ENCODE peak calls at places on chromosomes 7 and 10, in nine cellular contexts. G is heart right ventricle; V is left kidney; Q is CMK; R is stimulated activated CD4-positive, alpha-beta T cell treated with anti-CD3 and anti-CD28 coated beads, TNF-alpha, amount 100 ng/mL, for 24 hours; W is choroid plexus epithelial cell; D is HTR-8/SVneo; H is pons; X is lower lobe of right lung. A is an unnamed sample.

GRCh38 chr7:727104-727805 is at the start of gene PRKAR1B:
- DNase-seq in G (no peak), V (peak), Q (no peak), R (peak), W (peak), D (no peak), H (no peak), X (peak), A (no peak)

GRCh38 chr10:4867520-4868356 is 41.7 kb downstream of the AKR1E2 start:
- DNase-seq in G (no peak), V (no peak), Q (peak), R (no peak), W (no peak), D (no peak), H (no peak), X (no peak), A (no peak)

GRCh38 chr7:99693100-99693426 is 13.3 kb upstream of the CYP3A5 start:
- DNase-seq in G (no peak), V (no peak), Q (no peak), R (no peak), W (no peak), D (no peak), H (no peak), X (no peak), A (no peak)

GRCh38 chr7:158013085-158013668 is 574.4 kb downstream of the PTPRN2 start:
- DNase-seq in G (no peak), V (no peak), Q (no peak), R (no peak), W (peak), D (no peak), H (no peak), X (no peak), A (no peak)

GRCh38 chr10:12634532-12634931 is 285.2 kb downstream of the CAMK1D start:
- DNase-seq in G (no peak), V (no peak), Q (no peak), R (no peak), W (no peak), D (no peak), H (peak), X (no peak), A (no peak)

GRCh38 chr10:13414137-13414536 is 66.0 kb upstream of the SEPHS1 start:
- DNase-seq in G (no peak), V (no peak), Q (no peak), R (no peak), W (no peak), D (no peak), H (no peak), X (no peak), A (no peak)

GRCh38 chr7:87627634-87627994 is 584 bp upstream of the RUNDC3B start:
- DNase-seq in G (peak), V (no peak), Q (no peak), R (peak), W (no peak), D (no peak), H (no peak), X (peak), A (peak)

GRCh38 chr7:98815313-98815712 is 54.5 kb downstream of the TMEM130 start:
- DNase-seq in G (no peak), V (no peak), Q (no peak), R (no peak), W (no peak), D (no peak), H (no peak), X (no peak), A (no peak)

GRCh38 chr7:38318803-38319416 is 45.5 kb upstream of the TARP start:
- DNase-seq in G (no peak), V (peak), Q (no peak), R (no peak), W (peak), D (peak), H (peak), X (no peak), A (no peak)

GRCh38 chr7:127616709-127617108 is 1.2 kb downstream of the PAX4 start:
- DNase-seq in G (no peak), V (no peak), Q (no peak), R (no peak), W (no peak), D (no peak), H (no peak), X (no peak), A (no peak)

GRCh38 chr7:99008921-99009530 is 130.7 kb downstream of the TRRAP start:
- DNase-seq in G (no peak), V (no peak), Q (no peak), R (no peak), W (no peak), D (no peak), H (no peak), X (no peak), A (no peak)

GRCh38 chr7:4962872-4963775 is 4.1 kb upstream of the MMD2 start:
- DNase-seq in G (no peak), V (no peak), Q (no peak), R (no peak), W (no peak), D (no peak), H (no peak), X (no peak), A (no peak)

GRCh38 chr10:62638062-62638477 is 166.4 kb upstream of the ADO start:
- DNase-seq in G (no peak), V (no peak), Q (no peak), R (no peak), W (peak), D (no peak), H (peak), X (no peak), A (no peak)

GRCh38 chr10:122567056-122567660 is 6.6 kb downstream of the DMBT1 start:
- DNase-seq in G (peak), V (no peak), Q (peak), R (peak), W (peak), D (no peak), H (no peak), X (no peak), A (no peak)